ENCODE peak calls at places on chromosomes 13 and 19, in six cellular contexts. One of them, this sample, is unnamed.

GRCh38 chr19:33800012-33800680 is 3.5 kb downstream of the KCTD15 start:
- DNase-seq in brain microvascular endothelial cell: no peak
- DNase-seq in thoracic aorta: no peak
- DNase-seq in AG10803: no peak
- DNase-seq in fibroblast of lung: no peak
- DNase-seq in PC-9: no peak
- DNase-seq in this sample: no peak

GRCh38 chr13:39884166-39884565 is 228.7 kb downstream of the COG6 start:
- DNase-seq in fibroblast of lung: no peak
- DNase-seq in brain microvascular endothelial cell: no peak
- DNase-seq in PC-9: no peak
- DNase-seq in AG10803: no peak
- DNase-seq in thoracic aorta: no peak
- DNase-seq in this sample: no peak

GRCh38 chr19:48636859-48637448 is at the start of gene DBP:
- DNase-seq in fibroblast of lung: no peak
- DNase-seq in PC-9: no peak
- DNase-seq in thoracic aorta: no peak
- DNase-seq in AG10803: no peak
- DNase-seq in brain microvascular endothelial cell: no peak
- DNase-seq in this sample: no peak

GRCh38 chr13:59643239-59643865 is 520.4 kb downstream of the DIAPH3 start:
- DNase-seq in fibroblast of lung: no peak
- DNase-seq in thoracic aorta: no peak
- DNase-seq in PC-9: no peak
- DNase-seq in AG10803: no peak
- DNase-seq in brain microvascular endothelial cell: no peak
- DNase-seq in this sample: no peak

GRCh38 chr13:25598421-25598820 is 226.6 kb downstream of the ATP8A2 start:
- DNase-seq in AG10803: no peak
- DNase-seq in thoracic aorta: no peak
- DNase-seq in PC-9: no peak
- DNase-seq in fibroblast of lung: no peak
- DNase-seq in brain microvascular endothelial cell: no peak
- DNase-seq in this sample: no peak

GRCh38 chr13:91721413-91721812 is 323.0 kb downstream of the GPC5 start:
- DNase-seq in thoracic aorta: no peak
- DNase-seq in AG10803: no peak
- DNase-seq in brain microvascular endothelial cell: no peak
- DNase-seq in fibroblast of lung: peak; percentile 21
- DNase-seq in PC-9: no peak
- DNase-seq in this sample: no peak

GRCh38 chr13:99321709-99322108 is 14.5 kb upstream of the GPR183 start:
- DNase-seq in brain microvascular endothelial cell: no peak
- DNase-seq in thoracic aorta: no peak
- DNase-seq in PC-9: no peak
- DNase-seq in fibroblast of lung: no peak
- DNase-seq in AG10803: no peak
- DNase-seq in this sample: no peak

GRCh38 chr19:44637390-44637764 is 6.3 kb upstream of the PVR start:
- DNase-seq in thoracic aorta: no peak
- DNase-seq in AG10803: no peak
- DNase-seq in brain microvascular endothelial cell: no peak
- DNase-seq in fibroblast of lung: no peak
- DNase-seq in PC-9: peak; percentile 20
- DNase-seq in this sample: no peak

GRCh38 chr19:48719263-48720171 is at the start of gene MAMSTR:
- DNase-seq in thoracic aorta: no peak
- DNase-seq in PC-9: no peak
- DNase-seq in brain microvascular endothelial cell: no peak
- DNase-seq in AG10803: no peak
- DNase-seq in fibroblast of lung: no peak
- DNase-seq in this sample: no peak

GRCh38 chr13:106286811-106287210 is 248.7 kb downstream of the EFNB2 start:
- DNase-seq in fibroblast of lung: peak; percentile 2
- DNase-seq in AG10803: no peak
- DNase-seq in brain microvascular endothelial cell: no peak
- DNase-seq in thoracic aorta: no peak
- DNase-seq in PC-9: no peak
- DNase-seq in this sample: no peak

GRCh38 chr13:45781553-45782326 is 69.8 kb downstream of the SIAH3 start:
- DNase-seq in brain microvascular endothelial cell: no peak
- DNase-seq in thoracic aorta: peak; percentile 4
- DNase-seq in PC-9: no peak
- DNase-seq in AG10803: no peak
- DNase-seq in fibroblast of lung: peak; percentile 2
- DNase-seq in this sample: peak; percentile 29

GRCh38 chr19:10929402-10929794 is 787 bp downstream of the TIMM29 start:
- DNase-seq in fibroblast of lung: no peak
- DNase-seq in PC-9: no peak
- DNase-seq in thoracic aorta: no peak
- DNase-seq in brain microvascular endothelial cell: no peak
- DNase-seq in AG10803: no peak
- DNase-seq in this sample: no peak

GRCh38 chr19:4624733-4625362 is 14.5 kb upstream of the TNFAIP8L1 start:
- DNase-seq in AG10803: peak; percentile 17
- DNase-seq in brain microvascular endothelial cell: no peak
- DNase-seq in PC-9: no peak
- DNase-seq in fibroblast of lung: peak; percentile 17
- DNase-seq in thoracic aorta: no peak
- DNase-seq in this sample: peak; percentile 65

DNA sequence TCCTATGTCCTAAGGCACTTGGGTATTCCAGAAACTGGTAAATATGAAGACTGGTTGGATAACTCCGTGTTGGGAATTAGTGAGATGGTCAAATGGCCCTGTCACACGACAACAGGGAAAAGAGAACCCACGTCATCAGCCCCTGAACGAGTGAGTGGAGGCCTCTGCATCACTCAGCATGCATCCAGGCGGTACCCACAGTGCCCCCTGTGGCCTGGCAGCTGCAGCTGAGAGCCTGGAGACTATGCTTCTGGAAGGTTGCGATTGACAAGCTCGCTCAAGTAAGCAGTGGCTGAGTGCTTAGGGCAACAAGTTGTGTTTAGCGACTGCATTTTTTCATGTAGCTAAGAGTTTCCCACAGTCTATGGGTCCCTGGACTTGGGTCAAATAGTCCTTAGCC is 55.9 kb downstream of the COL4A2 start:
- DNase-seq in PC-9: no peak
- DNase-seq in brain microvascular endothelial cell: peak; percentile 84
- DNase-seq in fibroblast of lung: no peak
- DNase-seq in thoracic aorta: no peak
- DNase-seq in AG10803: no peak
- DNase-seq in this sample: no peak
- TF ChIP-seq CTCF in PC-9: no peak
- TF ChIP-seq CTCF in brain microvascular endothelial cell: peak; percentile 63
- TF ChIP-seq CTCF in fibroblast of lung: no peak
- TF ChIP-seq CTCF in thoracic aorta: peak; percentile 45
- TF ChIP-seq CTCF in AG10803: no peak
- TF ChIP-seq CTCF in this sample: no peak

GRCh38 chr19:46349311-46349993 is 2.6 kb downstream of the PPP5C start:
- DNase-seq in PC-9: no peak
- DNase-seq in brain microvascular endothelial cell: no peak
- DNase-seq in thoracic aorta: no peak
- DNase-seq in fibroblast of lung: no peak
- DNase-seq in AG10803: no peak
- DNase-seq in this sample: no peak
- H3K4me3 ChIP-seq in PC-9: no peak overlapping the region
- H3K4me3 ChIP-seq in brain microvascular endothelial cell: no peak overlapping the region
- H3K4me3 ChIP-seq in thoracic aorta: no peak overlapping the region
- H3K4me3 ChIP-seq in fibroblast of lung: no peak overlapping the region
- H3K4me3 ChIP-seq in AG10803: no peak overlapping the region
- H3K4me3 ChIP-seq in this sample: no peak overlapping the region

DNA sequence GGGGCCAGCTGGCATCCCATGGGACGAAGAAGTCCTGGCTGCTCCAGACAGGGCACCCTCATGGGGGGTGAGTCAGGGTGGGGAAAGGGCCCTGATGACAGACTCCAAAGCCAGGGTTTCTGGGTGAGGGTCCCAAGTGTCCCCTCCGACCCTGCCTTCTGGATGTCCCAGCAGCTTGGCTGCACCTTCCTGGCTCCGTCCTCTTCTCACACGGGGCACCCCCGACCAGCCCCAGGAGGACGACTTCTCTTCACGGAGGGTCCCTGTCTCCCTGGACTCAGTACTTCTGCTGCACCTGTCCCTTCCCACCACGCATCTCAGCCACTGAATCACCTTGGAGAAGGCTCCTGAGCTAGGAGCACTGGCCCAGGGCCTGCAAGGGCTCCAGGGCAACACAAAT is 19.9 kb downstream of the MIER2 start:
- DNase-seq in fibroblast of lung: no peak
- DNase-seq in brain microvascular endothelial cell: no peak
- DNase-seq in PC-9: no peak
- DNase-seq in thoracic aorta: no peak
- DNase-seq in AG10803: no peak
- DNase-seq in this sample: no peak
- TF ChIP-seq CTCF in fibroblast of lung: no peak
- TF ChIP-seq CTCF in brain microvascular endothelial cell: no peak
- TF ChIP-seq CTCF in PC-9: no peak
- TF ChIP-seq CTCF in thoracic aorta: no peak
- TF ChIP-seq CTCF in AG10803: no peak
- TF ChIP-seq CTCF in this sample: no peak

GRCh38 chr19:42129399-42130253 is 2.6 kb downstream of the POU2F2 start:
- DNase-seq in AG10803: peak; percentile 90
- DNase-seq in PC-9: no peak
- DNase-seq in fibroblast of lung: no peak
- DNase-seq in brain microvascular endothelial cell: no peak
- DNase-seq in thoracic aorta: no peak
- DNase-seq in this sample: peak; percentile 71
- H3K4me3 ChIP-seq in AG10803: peak overlapping the region; percentile 48
- H3K4me3 ChIP-seq in PC-9: no peak overlapping the region
- H3K4me3 ChIP-seq in fibroblast of lung: no peak overlapping the region
- H3K4me3 ChIP-seq in brain microvascular endothelial cell: no peak overlapping the region
- H3K4me3 ChIP-seq in thoracic aorta: peak overlapping the region; percentile 41
- H3K4me3 ChIP-seq in this sample: peak overlapping the region; percentile 67

GRCh38 chr13:109809216-109809890 is 23.0 kb upstream of the IRS2 start:
- DNase-seq in thoracic aorta: no peak
- DNase-seq in fibroblast of lung: peak; percentile 37
- DNase-seq in brain microvascular endothelial cell: no peak
- DNase-seq in PC-9: no peak
- DNase-seq in AG10803: peak; percentile 22
- DNase-seq in this sample: peak; percentile 71
- TF ChIP-seq CTCF in thoracic aorta: no peak
- TF ChIP-seq CTCF in fibroblast of lung: no peak
- TF ChIP-seq CTCF in brain microvascular endothelial cell: no peak
- TF ChIP-seq CTCF in PC-9: no peak
- TF ChIP-seq CTCF in AG10803: no peak
- TF ChIP-seq CTCF in this sample: no peak

DNA sequence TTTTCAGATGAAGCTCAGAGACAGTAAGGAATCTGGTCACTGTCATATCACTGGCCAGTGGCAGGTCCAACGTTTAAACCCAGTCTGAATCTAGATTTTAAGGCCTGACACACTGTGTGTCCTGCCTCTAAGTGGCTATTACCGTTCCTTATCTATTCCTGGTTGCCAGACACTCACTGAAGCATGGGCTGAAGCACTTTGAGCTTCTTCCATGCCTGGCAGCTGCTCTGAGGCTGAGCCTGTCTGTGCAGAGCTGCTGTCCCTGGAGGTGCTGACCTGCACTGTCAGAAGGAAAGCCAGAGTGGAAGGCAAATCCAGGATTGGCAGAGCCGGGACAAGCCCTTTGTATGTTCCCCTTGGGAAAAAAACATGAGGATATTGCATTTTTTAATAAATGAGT is 109.2 kb upstream of the SLC7A1 start:
- DNase-seq in brain microvascular endothelial cell: peak; percentile 22
- DNase-seq in PC-9: no peak
- DNase-seq in thoracic aorta: no peak
- DNase-seq in fibroblast of lung: no peak
- DNase-seq in AG10803: peak; percentile 40
- DNase-seq in this sample: peak; percentile 45
- H3K4me3 ChIP-seq in brain microvascular endothelial cell: no peak overlapping the region
- H3K4me3 ChIP-seq in PC-9: no peak overlapping the region
- H3K4me3 ChIP-seq in thoracic aorta: no peak overlapping the region
- H3K4me3 ChIP-seq in fibroblast of lung: no peak overlapping the region
- H3K4me3 ChIP-seq in AG10803: no peak overlapping the region
- H3K4me3 ChIP-seq in this sample: no peak overlapping the region

GRCh38 chr13:65881561-65882155 is 1348.5 kb downstream of the PCDH9 start:
- DNase-seq in AG10803: no peak
- DNase-seq in brain microvascular endothelial cell: no peak
- DNase-seq in PC-9: peak; percentile 1
- DNase-seq in fibroblast of lung: no peak
- DNase-seq in thoracic aorta: no peak
- DNase-seq in this sample: no peak

DNA sequence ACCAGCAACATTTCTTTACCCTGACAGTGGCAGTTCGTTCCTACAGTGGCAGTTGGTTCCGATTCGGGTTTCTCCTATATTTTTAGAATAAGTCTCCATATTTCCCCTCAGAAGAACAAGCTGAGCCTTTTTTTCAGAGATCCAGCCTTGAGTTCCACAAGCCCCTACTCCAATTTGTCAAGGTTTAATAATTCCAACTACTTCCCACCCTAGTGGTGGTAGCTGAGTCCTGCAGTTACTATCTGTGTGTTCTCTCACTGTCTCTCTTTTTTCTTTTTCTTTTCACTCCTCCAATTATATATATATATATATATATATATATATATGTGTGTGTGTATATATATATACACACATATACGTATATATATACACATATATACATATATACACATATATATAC is 1347.3 kb downstream of the PCDH9 start:
- DNase-seq in PC-9: no peak
- DNase-seq in fibroblast of lung: no peak
- DNase-seq in brain microvascular endothelial cell: no peak
- DNase-seq in AG10803: no peak
- DNase-seq in thoracic aorta: no peak
- DNase-seq in this sample: no peak
- TF ChIP-seq CTCF in PC-9: no peak
- TF ChIP-seq CTCF in fibroblast of lung: no peak
- TF ChIP-seq CTCF in brain microvascular endothelial cell: peak; percentile 38
- TF ChIP-seq CTCF in AG10803: no peak
- TF ChIP-seq CTCF in thoracic aorta: peak; percentile 15
- TF ChIP-seq CTCF in this sample: peak; percentile 8

DNA sequence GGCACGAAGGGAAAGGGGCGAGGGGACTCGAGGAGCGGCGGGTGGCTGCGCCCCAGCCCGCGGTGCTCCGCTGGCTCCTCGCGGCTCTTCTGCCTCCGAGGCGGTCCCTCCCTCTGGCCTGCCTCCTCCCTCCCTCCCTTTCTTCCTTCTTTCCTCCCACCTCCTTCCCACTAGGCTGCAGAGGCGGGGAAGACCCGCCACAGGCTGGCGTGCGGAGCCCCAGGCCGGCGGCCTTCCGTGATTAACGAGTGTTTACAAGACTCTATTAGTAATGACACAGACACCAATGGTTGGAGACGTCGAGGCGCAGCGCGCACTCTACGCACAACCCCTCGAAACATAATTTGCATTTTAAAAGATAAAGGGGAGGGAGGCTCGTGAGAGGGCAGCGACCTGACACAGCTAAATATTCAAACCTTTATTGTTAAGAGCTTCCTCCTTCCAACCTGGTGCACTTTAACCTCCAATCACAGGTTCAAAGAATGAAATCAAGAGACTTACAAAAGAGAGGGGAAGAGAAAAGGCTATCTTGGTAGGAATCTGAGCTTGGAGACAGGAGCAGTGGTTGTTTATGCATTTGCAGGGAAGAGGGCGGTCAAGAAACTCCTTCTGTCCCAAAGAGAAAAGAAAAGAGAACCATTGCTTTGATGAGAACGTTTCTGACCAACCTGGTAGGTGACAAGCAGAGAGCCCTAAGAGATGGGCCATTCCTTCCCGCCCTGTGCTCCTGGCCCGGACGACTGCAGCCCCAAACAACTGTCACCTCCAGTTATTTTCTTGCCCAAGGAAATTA is at the start of gene CDX2:
- DNase-seq in thoracic aorta: no peak
- DNase-seq in brain microvascular endothelial cell: no peak
- DNase-seq in PC-9: no peak
- DNase-seq in AG10803: no peak
- DNase-seq in fibroblast of lung: no peak
- DNase-seq in this sample: no peak
- H3K4me3 ChIP-seq in thoracic aorta: peak within 1 kb of the TSS; percentile 31
- H3K4me3 ChIP-seq in brain microvascular endothelial cell: no peak within 1 kb of the TSS
- H3K4me3 ChIP-seq in PC-9: no peak within 1 kb of the TSS
- H3K4me3 ChIP-seq in AG10803: no peak within 1 kb of the TSS
- H3K4me3 ChIP-seq in fibroblast of lung: no peak within 1 kb of the TSS
- H3K4me3 ChIP-seq in this sample: no peak within 1 kb of the TSS